ENCODE peak calls at places on chromosomes 5 and 9, in four cellular contexts. M is K562, V is WTC11, P is GM12878. Z is an unnamed sample.

GRCh38 chr5:124652892-124653441 is 93.5 kb downstream of the ZNF608 start:
- DNase-seq in M (no peak), V (no peak), P (no peak), Z (no peak)

GRCh38 chr5:160297776-160298175 is 14.6 kb downstream of the CCNJL start:
- DNase-seq in M (no peak), V (no peak), P (no peak), Z (no peak)

GRCh38 chr5:114055318-114055788 is 306.5 kb upstream of the KCNN2 start:
- DNase-seq in M (no peak), V (peak), P (no peak), Z (no peak)

GRCh38 chr9:6759114-6759977 is 1.6 kb downstream of the KDM4C start:
- DNase-seq in M (no peak), V (no peak), P (peak), Z (peak)

GRCh38 chr5:144076521-144077083 is 93.9 kb downstream of the YIPF5 start:
- DNase-seq in M (no peak), V (no peak), P (no peak), Z (no peak)

GRCh38 chr5:2148312-2149195 is 265.8 kb upstream of the IRX4 start:
- DNase-seq in M (no peak), V (no peak), P (no peak), Z (no peak)

GRCh38 chr5:168401880-168402279 is 84.4 kb upstream of the RARS1 start:
- DNase-seq in M (no peak), V (no peak), P (no peak), Z (no peak)

GRCh38 chr5:112333236-112333850 is 85.7 kb downstream of the EPB41L4A start:
- DNase-seq in M (no peak), V (no peak), P (no peak), Z (no peak)

GRCh38 chr9:133394687-133395271 is 18.6 kb downstream of the STKLD1 start:
- DNase-seq in M (no peak), V (peak), P (no peak), Z (no peak)

GRCh38 chr5:5900350-5900749 is 477.9 kb downstream of the ICE1 start:
- DNase-seq in M (no peak), V (no peak), P (no peak), Z (no peak)

GRCh38 chr5:122924203-122924602 is 78.8 kb downstream of the SNX24 start:
- DNase-seq in M (no peak), V (no peak), P (no peak), Z (no peak)

GRCh38 chr5:135108992-135109391 is 75.0 kb upstream of the PITX1 start:
- DNase-seq in M (no peak), V (no peak), P (no peak), Z (no peak)

GRCh38 chr5:135108569-135108968 is 74.5 kb upstream of the PITX1 start:
- DNase-seq in M (no peak), V (no peak), P (no peak), Z (no peak)

GRCh38 chr5:135112008-135112670 is 78.1 kb upstream of the PITX1 start:
- DNase-seq in M (no peak), V (no peak), P (no peak), Z (no peak)

GRCh38 chr5:135113323-135113722 is 79.3 kb upstream of the PITX1 start:
- DNase-seq in M (no peak), V (no peak), P (no peak), Z (no peak)

DNA sequence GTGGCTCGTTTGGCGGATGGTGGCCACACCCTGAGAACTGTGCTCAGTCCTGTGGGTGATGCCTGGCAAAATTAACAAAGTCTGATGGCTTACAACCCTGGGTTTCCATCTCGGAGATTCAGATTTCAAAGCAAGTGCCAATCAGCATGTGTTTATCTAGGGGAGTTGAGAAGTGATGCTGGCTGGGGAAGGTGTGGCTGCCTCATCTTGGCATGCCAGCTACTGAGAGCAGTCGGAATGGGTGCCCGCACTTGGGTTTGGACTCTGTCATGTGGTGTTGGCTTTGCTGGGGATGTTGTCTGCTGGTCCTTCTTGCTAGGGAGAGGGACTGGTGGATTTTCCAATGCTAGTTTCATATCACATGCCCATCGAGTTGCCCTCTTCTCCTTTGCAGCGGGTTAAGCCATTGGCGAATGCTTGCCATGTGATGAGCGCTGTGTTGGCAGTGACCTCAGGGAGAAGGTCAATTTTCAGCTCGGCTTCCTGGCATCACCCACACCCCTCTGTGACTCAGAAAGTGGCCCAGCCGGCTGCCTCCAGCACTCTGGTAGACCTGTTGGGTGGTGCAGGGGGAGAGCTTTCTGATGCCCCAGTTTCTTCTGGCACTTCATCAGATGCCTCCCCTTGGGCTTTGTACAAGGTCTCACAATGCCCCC is 77.0 kb upstream of the PITX1 start:
- DNase-seq in M (no peak), V (no peak), P (no peak), Z (no peak)
- TF ChIP-seq TCF7 in M (no peak), V (no peak), P (no peak), Z (no peak)

DNA sequence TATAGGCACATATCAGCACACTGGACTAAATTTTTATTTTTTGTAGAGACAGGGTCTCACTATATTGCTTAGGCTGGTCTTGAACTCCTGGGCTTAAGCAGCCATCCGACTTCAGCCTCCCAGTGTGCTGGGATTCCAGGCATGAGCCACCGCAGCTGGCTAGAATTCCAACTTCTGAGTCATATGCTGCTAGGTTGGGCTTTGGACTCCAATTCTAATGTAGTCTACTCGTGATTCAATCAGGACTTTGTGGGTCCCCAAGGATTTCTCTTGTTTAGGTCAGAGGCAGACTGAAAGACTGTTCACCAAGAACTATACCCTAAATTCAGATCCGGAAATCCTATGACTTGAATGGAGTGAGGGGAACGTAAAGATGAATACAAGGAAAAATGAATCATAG is 68.2 kb upstream of the CHD1 start:
- DNase-seq in M (no peak), V (no peak), P (no peak), Z (peak)
- TF ChIP-seq TCF7 in M (no peak), V (no peak), P (no peak), Z (no peak)

DNA sequence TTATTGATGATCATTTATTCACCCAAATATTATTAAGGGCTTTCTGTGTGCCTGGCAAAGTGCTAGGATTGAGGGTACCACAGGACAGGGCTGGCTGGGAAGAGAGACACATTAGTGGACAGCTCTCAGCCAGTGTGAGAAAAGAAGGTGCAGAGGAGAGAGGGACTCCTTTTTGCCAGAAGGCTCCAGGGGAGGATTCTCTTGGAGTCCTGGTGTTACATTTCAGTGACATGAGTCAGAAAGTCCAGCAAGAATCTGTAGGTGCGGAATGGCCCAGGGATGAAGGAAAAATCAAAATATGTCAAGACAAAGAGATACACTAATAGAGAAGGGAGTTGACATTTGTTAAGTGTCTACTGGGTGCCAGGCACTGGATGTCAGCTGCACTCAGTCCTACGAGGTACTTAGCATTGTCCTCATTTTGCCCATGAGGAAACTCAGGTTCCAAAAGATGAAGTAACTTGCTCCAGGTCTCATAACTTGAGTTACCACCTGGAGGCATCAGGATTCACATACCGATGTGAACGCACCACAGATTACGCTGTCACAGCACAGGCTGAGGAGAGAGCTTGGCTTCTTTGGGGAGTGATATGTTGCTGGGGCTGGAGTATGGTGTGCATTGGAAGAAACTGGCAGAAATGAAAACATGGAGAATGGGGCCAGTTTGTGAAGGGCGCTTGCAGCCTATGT is 60.5 kb downstream of the RASGRF2 start:
- DNase-seq in M (no peak), V (no peak), P (no peak), Z (no peak)
- TF ChIP-seq TCF7 in M (no peak), V (no peak), P (no peak), Z (no peak)

GRCh38 chr9:114266969-114267368 is 55.9 kb upstream of the ORM1 start:
- DNase-seq in M (no peak), V (no peak), P (no peak), Z (no peak)

GRCh38 chr9:114261026-114261425 is 61.9 kb upstream of the ORM1 start:
- DNase-seq in M (no peak), V (peak), P (no peak), Z (no peak)

GRCh38 chr9:114261987-114262386 is 60.9 kb upstream of the ORM1 start:
- DNase-seq in M (no peak), V (no peak), P (no peak), Z (no peak)

GRCh38 chr9:114264806-114265550 is 57.9 kb upstream of the ORM1 start:
- DNase-seq in M (no peak), V (no peak), P (no peak), Z (no peak)

DNA sequence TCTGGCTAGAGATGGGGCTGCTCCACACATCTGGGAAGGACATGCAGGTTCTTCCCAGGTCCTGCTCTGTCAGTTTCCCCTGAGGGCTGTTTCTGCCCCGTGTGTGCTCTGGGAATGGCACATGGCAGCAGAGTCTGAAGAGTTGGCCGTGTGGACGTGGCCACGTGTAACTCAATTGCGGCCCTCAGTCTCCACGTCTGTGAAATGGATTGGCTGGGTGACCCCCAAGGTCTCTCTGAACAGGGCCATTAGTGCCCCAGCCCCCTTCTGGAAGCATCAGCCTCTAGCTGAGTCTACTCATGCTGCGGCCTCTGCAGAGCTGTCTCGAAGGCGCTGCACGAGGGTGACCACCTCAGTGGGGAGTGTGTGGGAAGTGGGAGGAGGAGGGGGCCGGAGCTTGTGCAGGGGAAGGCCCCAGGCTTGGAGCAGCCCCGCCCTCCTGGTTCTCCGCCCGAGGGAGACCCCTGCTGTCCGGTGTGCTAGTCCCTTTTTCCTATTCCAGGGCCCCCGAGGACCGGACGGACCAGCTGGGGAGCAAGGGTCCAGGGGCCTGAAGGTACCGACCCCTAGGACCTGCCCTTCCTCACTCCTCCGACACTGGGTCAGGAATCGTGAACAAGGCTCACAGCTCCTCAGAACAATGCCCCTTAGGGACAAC is 58.9 kb upstream of the ORM1 start:
- DNase-seq in M (peak), V (peak), P (no peak), Z (no peak)
- TF ChIP-seq TCF7 in M (no peak), V (no peak), P (no peak), Z (no peak)

GRCh38 chr9:125241863-125242739 is 958 bp upstream of the HSPA5 start:
- DNase-seq in M (no peak), V (no peak), P (no peak), Z (no peak)
- TF ChIP-seq TCF7 in M (no peak), V (no peak), P (no peak), Z (no peak)

DNA sequence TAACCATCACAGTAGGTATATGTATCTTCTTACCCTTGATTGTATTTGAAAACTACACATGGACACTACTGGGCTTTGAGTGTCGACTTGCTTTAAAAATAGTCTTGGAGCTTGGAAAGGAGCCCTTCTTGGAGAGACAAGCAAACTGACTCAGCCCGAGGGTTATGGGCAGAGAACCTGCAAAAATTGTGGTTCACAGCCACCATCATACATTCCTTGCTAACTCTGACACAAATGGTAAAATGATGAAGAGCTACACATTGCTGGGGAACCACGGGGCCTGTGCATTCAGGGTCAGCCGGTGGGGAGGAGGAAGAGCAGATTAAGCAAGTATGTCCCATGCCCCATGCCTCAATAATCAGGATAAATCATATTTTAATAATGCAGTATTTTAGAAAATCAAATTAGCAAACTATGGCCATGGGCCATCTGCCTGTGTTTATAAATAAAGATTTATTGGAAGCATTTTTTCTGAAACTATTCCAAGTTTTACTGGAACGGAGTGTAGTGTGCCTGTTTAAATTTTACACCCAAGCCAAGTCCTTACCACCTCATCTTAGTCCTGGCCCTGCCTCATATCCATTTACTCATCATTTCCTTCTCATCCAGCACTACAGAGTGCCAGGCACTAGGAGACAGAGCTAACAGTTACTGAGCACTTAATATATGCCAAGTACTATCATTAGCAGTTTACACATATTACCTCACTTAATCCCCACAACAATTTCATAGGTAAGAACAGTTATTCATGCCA is 195.8 kb downstream of the PALM2AKAP2 start:
- DNase-seq in M (no peak), V (no peak), P (no peak), Z (no peak)
- TF ChIP-seq TCF7 in M (no peak), V (no peak), P (no peak), Z (no peak)

Z was measured in HepG2.